ENCODE peak calls at places on chromosomes 3 and 15, in eight cellular contexts. W is spleen, U is GM12865, Y is H9, P is gastrocnemius medialis, I is nephron progenitor cell, F is ovary, K is cardiac muscle cell. N is an unnamed sample.

GRCh38 chr15:65381445-65382145 is 3.8 kb upstream of the IGDCC3 start:
- DNase-seq in P (no peak), K (no peak), I (no peak), Y (no peak), U (no peak), F (no peak), W (no peak), N (no peak)

GRCh38 chr15:43220991-43221403 is at the start of gene EPB42:
- DNase-seq in F (no peak), U (no peak), W (no peak), I (no peak), Y (no peak), P (no peak), K (no peak), N (no peak)

GRCh38 chr3:134430950-134431445 is 54.8 kb downstream of the ANAPC13 start:
- DNase-seq in I (no peak), K (no peak), P (no peak), Y (no peak), F (no peak), W (no peak), U (peak; percentile 18), N (no peak)

GRCh38 chr3:35523838-35524237 is 115.5 kb upstream of the ARPP21 start:
- DNase-seq in W (no peak), U (no peak), K (no peak), P (no peak), F (no peak), I (no peak), Y (no peak), N (no peak)

GRCh38 chr15:44861439-44861910 is 95.0 kb upstream of the TERB2 start:
- DNase-seq in I (no peak), U (no peak), Y (no peak), K (no peak), F (no peak), W (no peak), P (no peak), N (no peak)

GRCh38 chr15:32029409-32029861 is 880 bp upstream of the CHRNA7 start:
- DNase-seq in I (peak; percentile 72), Y (peak; percentile 71), K (peak; percentile 70), W (peak; percentile 71), P (no peak), F (peak; percentile 50), U (peak; percentile 10), N (no peak)

GRCh38 chr3:9250236-9250635 is 790 bp upstream of the SRGAP3 start:
- DNase-seq in W (no peak), K (no peak), Y (peak; percentile 25), U (no peak), F (no peak), P (no peak), I (no peak), N (no peak)

GRCh38 chr3:71254658-71255057 is 328.9 kb downstream of the FOXP1 start:
- DNase-seq in F (no peak), K (no peak), U (no peak), Y (no peak), W (no peak), P (no peak), I (no peak), N (peak; percentile 10)

GRCh38 chr3:178436773-178437172 is 99.5 kb upstream of the KCNMB2 start:
- DNase-seq in W (no peak), K (peak; percentile 32), U (peak; percentile 63), I (no peak), Y (no peak), F (no peak), P (no peak), N (peak; percentile 37)

GRCh38 chr3:50319872-50320625 is 2.5 kb downstream of the HYAL2 start:
- DNase-seq in I (no peak), W (peak; percentile 85), K (no peak), Y (no peak), F (peak; percentile 51), U (no peak), P (no peak), N (no peak)
- TF ChIP-seq CTCF in I (no peak), W (no peak), K (no peak), Y (no peak), F (no peak), U (no peak), P (no peak), N (peak; percentile 36)

DNA sequence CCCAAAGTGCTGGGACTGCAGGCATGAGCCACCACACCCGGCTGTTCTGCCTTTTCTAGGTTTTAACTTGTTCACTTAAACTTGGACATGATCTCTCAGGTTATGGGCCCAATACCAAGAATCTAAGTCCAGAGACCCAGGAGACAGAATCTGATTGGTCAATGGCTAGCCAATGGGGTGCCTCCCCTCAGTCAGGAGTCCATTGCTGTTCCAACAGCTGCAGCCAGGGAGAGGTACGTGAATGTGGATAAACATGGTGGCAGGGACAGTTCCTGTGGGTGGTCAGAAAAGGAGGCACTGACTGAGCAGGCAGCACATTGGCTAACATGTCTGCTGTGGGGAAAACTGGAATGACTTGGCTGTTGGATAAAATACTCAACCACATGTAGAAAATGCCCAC is 140.3 kb downstream of the RPLP1 start:
- DNase-seq in I (no peak), K (no peak), Y (no peak), U (no peak), P (no peak), W (no peak), F (no peak), N (no peak)
- TF ChIP-seq CTCF in I (no peak), K (peak; percentile 8), Y (no peak), U (no peak), P (no peak), W (no peak), F (no peak), N (no peak)

GRCh38 chr3:27888562-27888961 is 166.4 kb upstream of the EOMES start:
- DNase-seq in U (no peak), K (no peak), Y (no peak), P (no peak), W (no peak), I (no peak), F (no peak), N (no peak)

GRCh38 chr3:27878012-27878383 is 155.9 kb upstream of the EOMES start:
- DNase-seq in W (no peak), U (no peak), P (no peak), Y (no peak), F (no peak), K (no peak), I (no peak), N (no peak)

GRCh38 chr3:27880969-27881892 is 159.1 kb upstream of the EOMES start:
- DNase-seq in P (peak; percentile 15), F (no peak), I (no peak), K (no peak), Y (no peak), U (peak; percentile 8), W (peak; percentile 72), N (no peak)

GRCh38 chr3:27885641-27886040 is 163.5 kb upstream of the EOMES start:
- DNase-seq in P (no peak), I (no peak), W (no peak), U (no peak), Y (peak; percentile 40), F (no peak), K (no peak), N (no peak)

GRCh38 chr3:27883266-27883665 is 161.1 kb upstream of the EOMES start:
- DNase-seq in U (no peak), I (no peak), W (no peak), F (no peak), Y (no peak), P (no peak), K (no peak), N (no peak)
- TF ChIP-seq CTCF in U (no peak), I (no peak), W (no peak), F (no peak), Y (no peak), P (no peak), K (no peak), N (no peak)

GRCh38 chr15:67510597-67511225 is 10.2 kb upstream of the C15orf61 start:
- DNase-seq in U (no peak), F (no peak), W (no peak), K (no peak), P (no peak), Y (no peak), I (no peak), N (peak; percentile 83)

GRCh38 chr15:67509918-67510317 is 11.0 kb upstream of the C15orf61 start:
- DNase-seq in F (no peak), U (no peak), W (no peak), I (no peak), P (no peak), K (no peak), Y (no peak), N (no peak)

GRCh38 chr15:67512933-67513714 is 7.8 kb upstream of the C15orf61 start:
- DNase-seq in U (no peak), Y (no peak), I (no peak), P (no peak), W (no peak), K (no peak), F (no peak), N (no peak)

GRCh38 chr15:67512140-67512539 is 8.8 kb upstream of the C15orf61 start:
- DNase-seq in U (no peak), P (no peak), F (no peak), I (no peak), K (no peak), Y (no peak), W (no peak), N (no peak)

DNA sequence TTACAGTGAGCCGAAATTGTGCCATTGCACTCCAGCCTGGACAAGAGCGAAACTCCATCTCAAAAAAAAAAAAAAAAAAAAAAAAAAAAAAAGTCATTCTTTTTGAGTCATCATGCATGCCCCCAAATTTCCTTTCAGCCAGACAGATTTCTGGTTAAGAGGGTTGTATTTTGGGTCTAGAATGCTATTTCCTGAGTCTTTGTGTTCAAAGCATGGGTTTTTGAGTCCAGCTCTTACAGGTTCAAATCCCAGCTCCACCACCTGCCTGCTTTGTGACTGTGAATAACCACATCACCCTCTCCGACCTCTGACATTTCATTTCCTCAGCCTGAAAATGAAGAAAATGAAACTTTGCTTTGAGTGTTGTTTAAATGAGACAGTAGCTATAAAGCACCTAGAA is 9.3 kb upstream of the C15orf61 start:
- DNase-seq in W (no peak), Y (no peak), F (no peak), U (peak; percentile 12), I (no peak), P (no peak), K (no peak), N (no peak)
- TF ChIP-seq CTCF in W (no peak), Y (no peak), F (no peak), U (no peak), I (no peak), P (no peak), K (no peak), N (no peak)

N was measured in HFFc6.